ENCODE peak calls at places on chromosomes 13 and 19, in eight cellular contexts. One of them, this sample, is unnamed.

GRCh38 chr19:16435238-16435911 is 36.4 kb downstream of the EPS15L1 start:
- DNase-seq in GM04504: peak
- DNase-seq in AML-193: no peak
- DNase-seq in HFFc6: peak
- DNase-seq in OCI-M1: no peak
- DNase-seq in stimulated activated CD4-positive, alpha-beta T cell treated with anti-CD3 and anti-CD28 coated beads, Interleukin-2, amount 100 ng/mL, for 48 hours: no peak
- DNase-seq in BE2C: no peak
- DNase-seq in T follicular helper cell: no peak
- DNase-seq in this sample: no peak

GRCh38 chr19:33550741-33551140 is 29.1 kb upstream of the PEPD start:
- DNase-seq in GM04504: no peak
- DNase-seq in AML-193: no peak
- DNase-seq in HFFc6: no peak
- DNase-seq in OCI-M1: no peak
- DNase-seq in stimulated activated CD4-positive, alpha-beta T cell treated with anti-CD3 and anti-CD28 coated beads, Interleukin-2, amount 100 ng/mL, for 48 hours: no peak
- DNase-seq in BE2C: no peak
- DNase-seq in T follicular helper cell: no peak
- DNase-seq in this sample: no peak

GRCh38 chr13:75544681-75545333 is 4.8 kb upstream of the UCHL3 start:
- DNase-seq in GM04504: peak
- DNase-seq in AML-193: peak
- DNase-seq in HFFc6: peak
- DNase-seq in OCI-M1: no peak
- DNase-seq in stimulated activated CD4-positive, alpha-beta T cell treated with anti-CD3 and anti-CD28 coated beads, Interleukin-2, amount 100 ng/mL, for 48 hours: no peak
- DNase-seq in BE2C: no peak
- DNase-seq in T follicular helper cell: no peak
- DNase-seq in this sample: no peak

GRCh38 chr13:51793570-51794273 is 10.2 kb downstream of the DHRS12 start:
- DNase-seq in GM04504: peak
- DNase-seq in AML-193: peak
- DNase-seq in HFFc6: peak
- DNase-seq in OCI-M1: peak
- DNase-seq in stimulated activated CD4-positive, alpha-beta T cell treated with anti-CD3 and anti-CD28 coated beads, Interleukin-2, amount 100 ng/mL, for 48 hours: peak
- DNase-seq in BE2C: no peak
- DNase-seq in T follicular helper cell: no peak
- DNase-seq in this sample: peak

GRCh38 chr13:47178090-47178950 is 281.5 kb upstream of the HTR2A start:
- DNase-seq in GM04504: no peak
- DNase-seq in AML-193: peak
- DNase-seq in HFFc6: no peak
- DNase-seq in OCI-M1: peak
- DNase-seq in stimulated activated CD4-positive, alpha-beta T cell treated with anti-CD3 and anti-CD28 coated beads, Interleukin-2, amount 100 ng/mL, for 48 hours: no peak
- DNase-seq in BE2C: no peak
- DNase-seq in T follicular helper cell: no peak
- DNase-seq in this sample: no peak

GRCh38 chr13:43783820-43784219 is 3.0 kb downstream of the ENOX1 start:
- DNase-seq in GM04504: no peak
- DNase-seq in AML-193: no peak
- DNase-seq in HFFc6: peak
- DNase-seq in OCI-M1: no peak
- DNase-seq in stimulated activated CD4-positive, alpha-beta T cell treated with anti-CD3 and anti-CD28 coated beads, Interleukin-2, amount 100 ng/mL, for 48 hours: no peak
- DNase-seq in BE2C: peak
- DNase-seq in T follicular helper cell: no peak
- DNase-seq in this sample: no peak

GRCh38 chr19:45528744-45529453 is 21.6 kb downstream of the VASP start:
- DNase-seq in GM04504: no peak
- DNase-seq in AML-193: no peak
- DNase-seq in HFFc6: no peak
- DNase-seq in OCI-M1: no peak
- DNase-seq in stimulated activated CD4-positive, alpha-beta T cell treated with anti-CD3 and anti-CD28 coated beads, Interleukin-2, amount 100 ng/mL, for 48 hours: no peak
- DNase-seq in BE2C: peak
- DNase-seq in T follicular helper cell: no peak
- DNase-seq in this sample: no peak

GRCh38 chr19:16888629-16889371 is at the start of gene F2RL3:
- DNase-seq in GM04504: no peak
- DNase-seq in AML-193: peak
- DNase-seq in HFFc6: no peak
- DNase-seq in OCI-M1: peak
- DNase-seq in stimulated activated CD4-positive, alpha-beta T cell treated with anti-CD3 and anti-CD28 coated beads, Interleukin-2, amount 100 ng/mL, for 48 hours: no peak
- DNase-seq in BE2C: peak
- DNase-seq in T follicular helper cell: no peak
- DNase-seq in this sample: no peak